ENCODE peak calls at places on chromosomes 12 and 14, in four cellular contexts. K is hepatocyte, F is SJCRH30, Y is transverse colon. L is an unnamed sample.

GRCh38 chr12:130134563-130134915 is 27.7 kb upstream of the FZD10 start:
- DNase-seq in K (no peak), F (no peak), Y (no peak), L (no peak)

GRCh38 chr12:95882080-95882479 is 23.3 kb downstream of the SNRPF start:
- DNase-seq in F (no peak), Y (no peak), K (no peak), L (no peak)

GRCh38 chr12:112121780-112122565 is 3.4 kb upstream of the TRAFD1 start:
- DNase-seq in Y (peak; percentile 64), K (peak; percentile 57), F (peak; percentile 65), L (no peak)

GRCh38 chr14:40221428-40221827 is 789.2 kb upstream of the FBXO33 start:
- DNase-seq in F (no peak), K (no peak), Y (no peak), L (no peak)

GRCh38 chr12:96906849-96907664 is at the start of gene NEDD1:
- DNase-seq in K (peak; percentile 91), Y (peak; percentile 89), F (peak; percentile 83), L (peak; percentile 89)

GRCh38 chr12:15155271-15155670 is 65.9 kb downstream of the RERG start:
- DNase-seq in Y (no peak), K (no peak), F (no peak), L (peak; percentile 72)

GRCh38 chr12:104171785-104172563 is 34.0 kb upstream of the NFYB start:
- DNase-seq in Y (no peak), F (no peak), K (no peak), L (peak; percentile 14)

GRCh38 chr14:103828315-103828967 is 18.9 kb downstream of the PPP1R13B start:
- DNase-seq in Y (peak; percentile 23), F (no peak), K (peak; percentile 23), L (peak; percentile 33)

GRCh38 chr12:115667116-115667515 is 610.4 kb downstream of the MED13L start:
- DNase-seq in F (no peak), K (no peak), Y (no peak), L (no peak)

GRCh38 chr14:74917200-74917543 is 5.9 kb downstream of the RPS6KL1 start:
- DNase-seq in F (no peak), Y (no peak), K (no peak), L (no peak)

GRCh38 chr12:77734489-77734888 is 96.2 kb upstream of the NAV3 start:
- DNase-seq in F (no peak), K (no peak), Y (no peak), L (no peak)

GRCh38 chr14:88551094-88551870 is 3.5 kb downstream of the PTPN21 start:
- DNase-seq in K (peak; percentile 85), Y (peak; percentile 84), F (no peak), L (peak; percentile 89)

GRCh38 chr14:38286481-38286880 is 30.6 kb upstream of the CLEC14A start:
- DNase-seq in K (no peak), Y (no peak), F (no peak), L (no peak)

GRCh38 chr12:128871516-128871892 is 18.2 kb downstream of the GLT1D1 start:
- DNase-seq in Y (no peak), F (no peak), K (no peak), L (no peak)

GRCh38 chr14:64196026-64196425 is 98.1 kb downstream of the ESR2 start:
- DNase-seq in K (no peak), F (no peak), Y (no peak), L (no peak)
- H3K4me3 ChIP-seq in K (no peak overlapping the region), F (no peak overlapping the region), Y (no peak overlapping the region), L (no peak overlapping the region)

DNA sequence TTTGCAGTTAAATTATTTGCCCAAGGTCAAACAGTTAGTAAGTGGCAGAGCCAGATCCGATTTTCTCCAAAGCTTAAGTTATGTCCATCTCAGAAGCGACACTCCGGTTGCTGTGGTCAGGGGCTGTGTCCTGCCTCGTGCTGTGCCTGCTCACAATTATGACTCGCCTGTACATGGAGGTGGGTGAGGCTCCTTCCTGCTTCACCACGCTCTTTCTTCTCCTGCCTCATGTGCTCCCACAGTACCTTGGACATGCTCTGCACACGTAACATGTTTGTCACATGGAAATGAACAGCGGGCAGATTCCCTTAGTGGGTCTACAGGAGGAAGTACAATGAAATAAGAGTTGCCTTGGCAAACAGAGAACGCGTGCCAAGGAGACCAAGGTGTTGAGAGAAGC is 62.2 kb upstream of the CCND2 start:
- DNase-seq in Y (no peak), F (no peak), K (no peak), L (no peak)
- H3K4me1 ChIP-seq in Y (no peaks in the 10 kb centered on the region), F (peaks cover 12% of the 10 kb centered on the region), K (no peaks in the 10 kb centered on the region), L (no peaks in the 10 kb centered on the region)

DNA sequence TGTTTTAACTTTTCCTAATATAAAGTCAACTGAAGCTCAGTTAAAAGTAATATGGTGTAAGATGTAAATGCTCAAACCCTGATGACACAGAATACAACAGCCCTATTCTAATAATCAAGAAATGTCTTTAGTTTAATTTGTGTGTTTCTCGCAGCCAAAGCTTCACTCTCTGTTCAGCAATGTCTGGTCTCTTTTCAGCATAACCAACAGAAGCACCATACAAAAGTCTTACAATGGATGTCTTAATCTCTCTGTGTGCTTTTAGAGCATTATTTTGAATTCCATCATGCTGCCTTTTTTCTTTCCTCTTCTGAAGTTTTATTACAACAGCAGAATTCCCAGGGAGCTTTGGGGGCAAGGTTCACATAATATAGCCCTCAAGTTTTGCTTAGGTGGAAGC is 210.2 kb upstream of the NPAS3 start:
- DNase-seq in K (no peak), Y (no peak), F (no peak), L (no peak)
- H3K4me3 ChIP-seq in K (no peak overlapping the region), Y (no peak overlapping the region), F (no peak overlapping the region), L (no peak overlapping the region)

DNA sequence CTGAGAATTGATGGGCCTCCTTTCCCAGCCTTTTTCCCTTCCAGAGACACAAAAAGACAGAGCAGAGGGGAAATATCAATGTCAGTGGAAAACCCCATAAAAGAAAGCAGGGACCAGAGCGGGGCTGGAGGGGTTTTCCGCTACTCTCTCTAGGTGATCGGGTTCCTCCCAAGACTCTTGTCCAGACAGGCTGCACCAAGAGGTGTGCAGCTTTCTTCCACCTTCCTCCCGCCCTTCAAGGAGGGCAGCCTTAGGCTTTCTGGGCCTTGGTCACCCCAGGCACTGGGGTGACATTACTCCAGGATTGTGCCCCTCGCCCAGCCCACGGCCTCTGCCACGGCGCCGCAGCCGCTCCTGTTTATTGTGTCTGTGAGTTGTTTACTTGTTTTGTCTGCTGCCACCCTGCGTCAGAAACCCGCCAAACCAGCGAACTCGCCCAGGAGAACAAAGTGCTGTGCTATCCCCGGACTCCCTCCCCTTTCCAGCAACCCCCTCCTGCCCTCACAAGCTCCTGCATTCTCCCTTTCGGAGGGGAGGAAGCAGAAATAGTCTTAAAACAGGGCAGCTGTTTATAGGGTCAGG is 6.7 kb upstream of the HOXC6 start:
- DNase-seq in K (no peak), F (no peak), Y (no peak), L (peak; percentile 76)
- H3K4me1 ChIP-seq in K (peaks cover 23% of the 10 kb centered on the region), F (peaks cover 13% of the 10 kb centered on the region), Y (peaks cover 15% of the 10 kb centered on the region), L (peaks cover 37% of the 10 kb centered on the region)

GRCh38 chr12:64828713-64829112 is 4.3 kb downstream of the TBC1D30 start:
- DNase-seq in Y (no peak), K (no peak), F (no peak), L (no peak)

GRCh38 chr12:64824500-64825142 is at the start of gene TBC1D30:
- DNase-seq in F (peak; percentile 61), Y (no peak), K (peak; percentile 37), L (peak; percentile 39)

GRCh38 chr12:64824130-64824499 is 332 bp upstream of the TBC1D30 start:
- DNase-seq in K (no peak), F (no peak), Y (no peak), L (no peak)

GRCh38 chr12:64826234-64826633 is 1.8 kb downstream of the TBC1D30 start:
- DNase-seq in K (peak; percentile 78), Y (peak; percentile 64), F (peak; percentile 20), L (no peak)

GRCh38 chr12:64825143-64826011 is 930 bp downstream of the TBC1D30 start:
- DNase-seq in K (no peak), F (no peak), Y (no peak), L (no peak)
- H3K4me3 ChIP-seq in K (no peak overlapping the region), F (peak overlapping the region; percentile 60), Y (peak overlapping the region; percentile 38), L (no peak overlapping the region)

L was measured in BE2C.